ENCODE peak calls at places on chromosomes 1 and 21, in five cellular contexts. A, P, Y, K and N are unnamed samples.

GRCh38 chr1:206923009-206923960 is 1.5 kb upstream of the FCMR start:
- DNase-seq in A (peak), P (no peak), Y (no peak), K (peak), N (peak)

GRCh38 chr1:199449681-199450080 is 577.8 kb upstream of the NR5A2 start:
- DNase-seq in P (no peak), Y (no peak), K (no peak), A (no peak), N (no peak)

GRCh38 chr1:55217226-55217996 is 2.2 kb upstream of the USP24 start:
- DNase-seq in Y (no peak), P (no peak), A (no peak), K (no peak), N (peak)

GRCh38 chr1:61446531-61446991 is 278.4 kb downstream of the TM2D1 start:
- DNase-seq in P (no peak), K (no peak), A (no peak), Y (no peak), N (no peak)

GRCh38 chr1:61318319-61319125 is 236.2 kb downstream of the NFIA start:
- DNase-seq in A (no peak), Y (no peak), K (no peak), P (no peak), N (no peak)

GRCh38 chr1:218983848-218984247 is 189.8 kb upstream of the LYPLAL1 start:
- DNase-seq in A (no peak), P (no peak), Y (peak), K (no peak), N (no peak)

GRCh38 chr1:76830373-76830772 is 36.9 kb upstream of the ST6GALNAC5 start:
- DNase-seq in K (no peak), Y (no peak), A (no peak), P (no peak), N (no peak)

GRCh38 chr1:212256404-212256803 is 28.8 kb upstream of the PPP2R5A start:
- DNase-seq in K (no peak), A (no peak), P (no peak), Y (no peak), N (peak)

GRCh38 chr1:182122855-182123254 is 61.3 kb upstream of the ZNF648 start:
- DNase-seq in Y (no peak), P (no peak), K (no peak), A (no peak), N (no peak)

GRCh38 chr1:18951416-18951815 is 5.1 kb downstream of the IFFO2 start:
- DNase-seq in Y (no peak), P (no peak), A (no peak), K (no peak), N (no peak)

GRCh38 chr1:18949689-18950414 is 6.6 kb downstream of the IFFO2 start:
- DNase-seq in K (no peak), P (peak), A (peak), Y (peak), N (no peak)

GRCh38 chr1:18948913-18949688 is 7.4 kb downstream of the IFFO2 start:
- DNase-seq in A (peak), P (peak), K (no peak), Y (peak), N (no peak)

GRCh38 chr1:18951818-18952391 is 4.6 kb downstream of the IFFO2 start:
- DNase-seq in A (no peak), Y (no peak), P (no peak), K (peak), N (peak)

DNA sequence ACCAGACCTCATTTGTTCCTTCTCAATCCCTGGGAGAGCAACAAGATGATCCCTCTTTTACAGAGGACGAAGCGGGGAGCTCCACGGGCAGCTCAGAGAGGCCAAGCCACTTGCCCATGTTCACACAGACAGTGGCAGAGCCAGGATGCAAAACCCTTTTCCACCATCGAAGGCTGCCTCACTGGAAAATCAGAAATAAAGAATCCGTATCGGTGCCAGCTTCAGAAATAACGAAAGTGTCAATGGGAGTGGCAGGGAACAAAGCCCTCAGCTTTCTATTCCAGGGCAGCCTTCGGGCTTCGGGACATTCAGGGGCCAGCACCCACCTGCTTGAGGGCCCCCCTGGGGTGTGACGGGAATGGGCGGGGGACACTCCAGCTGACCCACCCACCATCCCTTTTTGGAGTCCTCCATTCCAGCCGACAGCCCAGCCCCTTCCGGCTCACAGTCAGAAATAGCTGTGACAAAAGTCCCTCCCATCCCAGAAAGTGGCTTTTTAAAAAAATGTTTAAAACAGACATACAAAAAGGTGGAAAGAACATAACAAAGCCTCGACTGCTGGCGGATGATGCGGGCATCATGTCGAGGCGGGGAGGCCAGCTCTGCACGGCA is 6.0 kb downstream of the IFFO2 start:
- DNase-seq in P (peak), Y (no peak), K (no peak), A (peak), N (no peak)
- H3K4me3 ChIP-seq in P (peak), Y (no peak), K (peak), A (peak), N (peak)

DNA sequence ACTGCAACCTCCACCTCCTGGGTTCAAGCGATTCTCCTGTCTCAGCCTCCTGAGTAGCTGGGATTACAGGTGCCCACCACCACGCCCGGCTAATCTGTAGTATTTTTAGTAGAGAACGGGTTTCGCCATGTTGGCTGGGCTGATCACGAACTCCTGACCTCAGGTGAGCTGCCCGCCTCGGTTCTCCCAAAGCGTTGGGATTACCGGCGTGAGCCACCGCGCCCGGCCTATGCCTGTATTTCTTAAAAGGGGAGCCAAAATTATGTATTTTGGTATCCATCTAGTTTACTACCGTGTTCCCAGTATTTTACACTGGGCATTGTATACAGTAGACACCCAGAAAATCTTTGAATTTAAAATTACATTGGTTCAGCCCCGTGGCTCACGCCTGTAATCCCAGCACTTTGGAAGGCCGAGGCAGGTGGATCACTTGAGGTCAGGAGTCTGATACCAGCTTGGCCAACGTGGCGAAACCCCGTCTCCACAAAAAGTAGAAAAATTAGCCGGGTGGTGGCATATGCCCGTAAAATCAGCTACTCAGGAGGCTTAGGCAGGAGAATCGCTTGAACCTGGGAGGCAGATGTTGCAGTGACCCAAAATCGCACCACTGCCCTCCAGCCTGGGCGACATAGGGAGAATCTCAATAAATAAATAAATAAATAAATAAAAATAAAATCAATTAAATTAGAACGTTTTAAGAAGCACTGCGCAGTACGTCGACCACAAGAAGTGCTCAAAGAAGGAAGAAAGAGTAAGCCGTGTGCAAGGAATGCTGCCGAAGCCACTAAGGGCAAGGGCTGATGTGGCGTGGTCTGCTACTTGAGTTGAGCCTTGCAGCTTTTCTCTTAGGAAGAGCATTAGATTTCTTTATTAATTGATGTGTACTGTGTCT is 1.5 kb upstream of the THRAP3 start:
- DNase-seq in K (no peak), P (no peak), Y (no peak), A (no peak), N (no peak)
- H3K4me3 ChIP-seq in K (peak), P (peak), Y (peak), A (no peak), N (peak)

DNA sequence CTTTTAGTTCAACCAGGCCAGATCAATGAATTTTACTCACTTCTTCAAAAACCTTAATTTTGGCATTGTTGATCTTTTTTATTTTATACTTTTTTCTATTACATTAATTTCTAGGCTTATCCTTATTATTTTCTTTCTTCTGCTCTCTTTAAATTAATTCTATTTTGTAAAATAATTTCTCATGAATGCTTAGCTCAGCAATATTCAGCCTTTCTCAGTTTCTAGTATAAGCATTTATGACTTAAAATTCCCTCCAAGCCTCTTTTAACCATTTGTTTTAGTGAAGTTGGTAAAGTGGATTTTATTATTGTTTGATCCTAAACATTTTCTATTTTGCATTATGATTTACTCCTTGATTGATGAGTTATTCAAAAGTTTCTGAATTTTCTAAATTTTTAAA is 20.6 kb upstream of the SAMD13 start:
- DNase-seq in Y (no peak), P (no peak), A (no peak), K (no peak), N (no peak)
- H3K4me3 ChIP-seq in Y (no peak), P (no peak), A (no peak), K (no peak), N (no peak)

GRCh38 chr1:201375169-201375568 is 2.3 kb downstream of the TNNT2 start:
- DNase-seq in K (no peak), A (no peak), Y (peak), P (no peak), N (no peak)

GRCh38 chr1:201374376-201374775 is 3.1 kb downstream of the TNNT2 start:
- DNase-seq in A (no peak), P (no peak), Y (peak), K (no peak), N (no peak)

GRCh38 chr1:201377611-201378092 is at the start of gene TNNT2:
- DNase-seq in A (no peak), Y (no peak), P (no peak), K (no peak), N (no peak)

GRCh38 chr1:201376464-201377374 is 761 bp downstream of the TNNT2 start:
- DNase-seq in Y (peak), A (no peak), K (no peak), P (no peak), N (no peak)

DNA sequence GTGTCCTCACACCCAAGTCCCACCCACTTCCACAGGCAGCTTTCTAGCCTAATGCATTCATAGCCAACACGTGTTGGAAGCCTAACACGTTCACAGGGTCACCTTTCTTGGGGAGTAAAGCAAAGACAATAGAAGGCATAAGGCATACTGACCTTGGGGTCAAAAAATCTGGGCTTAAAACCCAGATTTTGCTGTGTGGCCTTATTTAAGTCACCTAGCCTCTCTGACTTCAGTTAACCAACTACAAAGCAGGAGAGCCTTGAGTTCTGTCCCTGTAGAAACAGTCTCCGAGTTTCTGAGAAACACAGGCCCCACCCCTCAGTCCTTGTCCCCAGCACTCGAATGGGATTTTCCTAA is 1.4 kb downstream of the TNNT2 start:
- DNase-seq in A (no peak), K (no peak), Y (no peak), P (no peak), N (no peak)
- H3K4me3 ChIP-seq in A (no peak), K (no peak), Y (no peak), P (no peak), N (no peak)

GRCh38 chr1:215081566-215082531 is 688 bp upstream of the KCNK2 start:
- DNase-seq in A (no peak), Y (peak), K (no peak), P (no peak), N (no peak)
- H3K4me3 ChIP-seq in A (no peak), Y (peak), K (no peak), P (peak), N (no peak)

GRCh38 chr21:45980697-45981096 is 873 bp upstream of the COL6A1 start:
- DNase-seq in Y (no peak), A (no peak), P (no peak), K (no peak), N (no peak)
- H3K4me3 ChIP-seq in Y (peak), A (peak), P (peak), K (peak), N (peak)